ENCODE peak calls at places on chromosome 14, in eight cellular contexts. M, W, K, I, O, Z, F and X are unnamed samples.

GRCh38 chr14:50051106-50051505 is 65.3 kb downstream of the VCPKMT start:
- DNase-seq in M (peak), W (no peak), K (no peak), I (no peak), O (no peak), Z (no peak), F (no peak), X (no peak)

GRCh38 chr14:51860164-51860835 is at the start of gene GNG2:
- DNase-seq in M (peak), W (peak), K (peak), I (peak), O (peak), Z (peak), F (peak), X (peak)

GRCh38 chr14:37658174-37658573 is 62.7 kb downstream of the TTC6 start:
- DNase-seq in M (no peak), W (no peak), K (no peak), I (no peak), O (no peak), Z (no peak), F (no peak), X (no peak)

GRCh38 chr14:55381561-55381960 is 30.1 kb downstream of the ATG14 start:
- DNase-seq in M (no peak), W (no peak), K (no peak), I (no peak), O (no peak), Z (no peak), F (no peak), X (no peak)

GRCh38 chr14:100305446-100306255 is 593 bp downstream of the SLC25A29 start:
- DNase-seq in M (no peak), W (no peak), K (peak), I (no peak), O (peak), Z (no peak), F (peak), X (no peak)

GRCh38 chr14:48127674-48128073 is 452.3 kb upstream of the MDGA2 start:
- DNase-seq in M (no peak), W (no peak), K (no peak), I (no peak), O (no peak), Z (no peak), F (no peak), X (no peak)

GRCh38 chr14:75822522-75823288 is 159.1 kb downstream of the TGFB3 start:
- DNase-seq in M (peak), W (peak), K (no peak), I (peak), O (no peak), Z (no peak), F (no peak), X (peak)

GRCh38 chr14:95953111-95953724 is 76.6 kb downstream of the TUNAR start:
- DNase-seq in M (peak), W (peak), K (no peak), I (peak), O (no peak), Z (no peak), F (no peak), X (peak)

GRCh38 chr14:104865631-104866441 is 768 bp downstream of the CEP170B start:
- DNase-seq in M (peak), W (peak), K (peak), I (peak), O (peak), Z (peak), F (peak), X (peak)

GRCh38 chr14:99568567-99569560 is 35.1 kb downstream of the CCDC85C start:
- DNase-seq in M (peak), W (no peak), K (no peak), I (peak), O (no peak), Z (peak), F (no peak), X (peak)

GRCh38 chr14:70724061-70724596 is 82.4 kb downstream of the TTC9 start:
- DNase-seq in M (peak), W (no peak), K (no peak), I (no peak), O (no peak), Z (no peak), F (no peak), X (no peak)

GRCh38 chr14:56514663-56515371 is 64.8 kb upstream of the TMEM260 start:
- DNase-seq in M (no peak), W (peak), K (no peak), I (peak), O (no peak), Z (no peak), F (no peak), X (peak)

GRCh38 chr14:19828314-19828713 is 24.7 kb downstream of the OR4N2 start:
- DNase-seq in M (no peak), W (no peak), K (no peak), I (no peak), O (no peak), Z (no peak), F (no peak), X (no peak)

GRCh38 chr14:60926002-60926401 is 54.9 kb downstream of the TRMT5 start:
- DNase-seq in M (no peak), W (no peak), K (no peak), I (no peak), O (no peak), Z (no peak), F (no peak), X (no peak)

GRCh38 chr14:23601845-23602180 is 23.2 kb upstream of the JPH4 start:
- DNase-seq in M (no peak), W (no peak), K (no peak), I (no peak), O (no peak), Z (no peak), F (no peak), X (no peak)

GRCh38 chr14:61753631-61754030 is 8.6 kb upstream of the SNAPC1 start:
- DNase-seq in M (no peak), W (peak), K (no peak), I (peak), O (no peak), Z (no peak), F (no peak), X (peak)

GRCh38 chr14:64723691-64724577 is 19.7 kb downstream of the PLEKHG3 start:
- DNase-seq in M (peak), W (peak), K (no peak), I (no peak), O (no peak), Z (no peak), F (no peak), X (no peak)

GRCh38 chr14:35201066-35201465 is 78.7 kb downstream of the PRORP start:
- DNase-seq in M (no peak), W (no peak), K (no peak), I (no peak), O (no peak), Z (no peak), F (no peak), X (no peak)

GRCh38 chr14:61847861-61848260 is 85.6 kb downstream of the SNAPC1 start:
- DNase-seq in M (no peak), W (no peak), K (no peak), I (no peak), O (no peak), Z (no peak), F (no peak), X (no peak)

GRCh38 chr14:106605548-106606448 is 1079.4 kb downstream of the TMEM121 start:
- DNase-seq in M (no peak), W (no peak), K (peak), I (no peak), O (peak), Z (no peak), F (peak), X (no peak)

GRCh38 chr14:96098309-96098998 is 59.3 kb downstream of the C14orf132 start:
- DNase-seq in M (peak), W (peak), K (peak), I (peak), O (no peak), Z (no peak), F (no peak), X (peak)

GRCh38 chr14:73242274-73242960 is 5.1 kb downstream of the PAPLN start:
- DNase-seq in M (no peak), W (peak), K (no peak), I (peak), O (no peak), Z (no peak), F (no peak), X (peak)

GRCh38 chr14:20456971-20457370 is 1.9 kb downstream of the APEX1 start:
- DNase-seq in M (no peak), W (no peak), K (no peak), I (no peak), O (no peak), Z (no peak), F (no peak), X (no peak)

GRCh38 chr14:96598332-96598928 is 96.2 kb downstream of the PAPOLA start:
- DNase-seq in M (no peak), W (no peak), K (no peak), I (no peak), O (no peak), Z (no peak), F (no peak), X (no peak)

GRCh38 chr14:22737052-22737451 is 29.4 kb upstream of the OXA1L start:
- DNase-seq in M (no peak), W (no peak), K (no peak), I (no peak), O (no peak), Z (no peak), F (no peak), X (no peak)

GRCh38 chr14:50099335-50099734 is 17.0 kb downstream of the VCPKMT start:
- DNase-seq in M (peak), W (peak), K (no peak), I (no peak), O (no peak), Z (no peak), F (no peak), X (no peak)

GRCh38 chr14:61649283-61649682 is 46.0 kb upstream of the HIF1A start:
- DNase-seq in M (no peak), W (no peak), K (no peak), I (no peak), O (no peak), Z (no peak), F (no peak), X (no peak)

GRCh38 chr14:101948666-101949205 is 15.6 kb upstream of the DYNC1H1 start:
- DNase-seq in M (no peak), W (no peak), K (no peak), I (no peak), O (no peak), Z (no peak), F (peak), X (no peak)

DNA sequence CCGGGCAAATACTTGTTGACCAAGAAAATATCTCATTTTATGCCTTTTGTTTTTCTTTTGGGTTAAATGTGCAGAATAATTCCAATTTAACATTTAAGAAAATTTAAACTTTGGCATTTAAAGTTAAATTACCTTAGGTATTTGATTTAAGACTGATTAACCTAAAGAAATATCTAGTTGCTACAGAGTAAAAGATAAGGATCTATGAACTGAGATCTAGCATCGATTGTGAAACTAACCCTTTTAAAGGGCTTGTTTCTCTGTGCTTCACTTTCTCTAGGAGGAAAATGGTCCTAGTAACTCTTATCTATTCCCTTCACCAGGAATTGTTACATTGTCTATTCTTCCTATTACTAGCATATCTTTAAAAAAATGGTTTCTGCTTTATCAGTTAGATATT is 2.6 kb upstream of the TTC8 start:
- DNase-seq in M (no peak), W (no peak), K (no peak), I (no peak), O (no peak), Z (no peak), F (no peak), X (no peak)
- H3K4me3 ChIP-seq in M (no peak), W (no peak), K (no peak), I (no peak), O (no peak), Z (no peak), F (no peak), X (no peak)

DNA sequence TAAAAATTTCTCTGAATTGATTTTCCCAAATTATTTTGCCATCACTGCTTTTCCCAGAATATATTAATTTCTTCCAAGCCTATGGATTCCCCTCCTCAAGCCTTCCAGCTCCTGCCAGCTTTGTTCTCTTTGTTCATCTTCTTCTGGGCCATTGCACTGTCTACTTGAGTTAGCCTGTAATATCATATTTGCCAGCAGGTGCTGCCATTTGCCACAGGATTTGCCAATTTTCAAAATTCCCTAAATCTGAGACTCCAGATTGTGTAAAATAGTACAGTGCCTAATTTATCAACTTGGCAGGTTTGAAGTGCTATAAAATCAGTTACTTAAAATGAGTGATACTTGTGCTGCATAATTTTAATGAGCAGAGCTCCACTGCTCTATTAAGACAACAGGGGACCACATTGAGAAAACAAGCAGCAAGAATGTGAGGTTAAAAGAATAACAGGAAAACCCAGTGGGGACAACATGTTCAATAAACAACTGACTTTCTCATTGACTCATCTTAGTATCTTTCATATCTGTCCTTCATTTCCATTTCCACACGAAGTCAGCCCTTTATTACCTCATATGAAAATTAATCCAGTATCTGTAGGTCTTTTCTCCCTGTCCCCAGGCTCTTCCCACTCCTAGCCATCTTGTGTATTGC is 84.6 kb upstream of the CCDC196 start:
- DNase-seq in M (peak), W (peak), K (no peak), I (peak), O (no peak), Z (no peak), F (no peak), X (peak)
- TF ChIP-seq CTCF in M (peak), W (peak), K (peak), I (peak), O (peak), Z (no peak), F (peak), X (peak)

GRCh38 chr14:63269561-63270225 is 49.0 kb downstream of the GPHB5 start:
- DNase-seq in M (no peak), W (peak), K (no peak), I (no peak), O (no peak), Z (no peak), F (no peak), X (no peak)
- H3K4me3 ChIP-seq in M (no peak), W (no peak), K (no peak), I (no peak), O (no peak), Z (no peak), F (no peak), X (no peak)

DNA sequence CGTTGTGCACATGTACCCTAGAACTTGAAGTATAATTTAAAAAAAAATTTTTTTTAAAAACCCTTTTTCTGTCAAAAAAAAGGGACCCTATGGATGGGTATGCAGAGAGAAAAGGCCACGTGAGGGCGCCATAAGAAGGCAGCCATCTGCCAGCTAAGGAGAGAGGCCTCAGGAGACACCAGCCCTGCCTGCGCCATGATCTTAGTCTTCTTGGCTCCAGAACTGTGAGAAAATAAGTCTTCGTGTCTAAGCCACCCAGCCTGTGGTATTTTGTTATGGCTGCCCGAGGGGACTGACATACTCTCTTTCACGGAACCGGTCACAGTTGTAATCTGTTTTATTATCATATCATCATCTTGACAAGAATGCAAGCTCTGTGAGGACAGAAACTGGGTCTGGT is 174.8 kb downstream of the EFCAB11 start:
- DNase-seq in M (no peak), W (peak), K (peak), I (peak), O (no peak), Z (no peak), F (no peak), X (no peak)
- TF ChIP-seq CTCF in M (no peak), W (no peak), K (peak), I (peak), O (no peak), Z (no peak), F (no peak), X (no peak)

DNA sequence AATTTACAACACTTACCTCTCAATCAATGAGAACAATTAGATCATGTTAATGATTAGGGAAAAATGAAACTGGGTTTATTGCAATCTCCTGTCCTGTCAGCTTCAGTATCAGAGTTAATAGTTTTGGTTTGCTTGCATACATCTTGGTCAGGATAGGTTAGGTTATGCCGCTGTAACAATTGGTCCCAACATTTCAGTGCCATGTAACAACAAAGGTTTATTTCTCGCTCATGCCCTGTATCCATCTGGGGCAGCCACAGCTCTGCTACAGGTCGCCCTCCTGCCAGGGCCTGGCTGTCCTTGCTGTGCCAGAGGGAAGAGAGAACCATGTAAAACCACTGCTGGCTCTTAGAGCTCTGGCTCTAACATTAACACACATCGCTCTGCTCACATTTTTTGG is 30.5 kb upstream of the SPTLC2 start:
- DNase-seq in M (no peak), W (no peak), K (no peak), I (no peak), O (no peak), Z (no peak), F (no peak), X (no peak)
- H3K4me3 ChIP-seq in M (no peak), W (no peak), K (no peak), I (no peak), O (no peak), Z (no peak), F (no peak), X (no peak)

GRCh38 chr14:25237845-25238244 is 187.9 kb upstream of the STXBP6 start:
- DNase-seq in M (peak), W (peak), K (peak), I (peak), O (no peak), Z (no peak), F (no peak), X (peak)
- TF ChIP-seq CTCF in M (no peak), W (no peak), K (peak), I (no peak), O (no peak), Z (no peak), F (no peak), X (no peak)

DNA sequence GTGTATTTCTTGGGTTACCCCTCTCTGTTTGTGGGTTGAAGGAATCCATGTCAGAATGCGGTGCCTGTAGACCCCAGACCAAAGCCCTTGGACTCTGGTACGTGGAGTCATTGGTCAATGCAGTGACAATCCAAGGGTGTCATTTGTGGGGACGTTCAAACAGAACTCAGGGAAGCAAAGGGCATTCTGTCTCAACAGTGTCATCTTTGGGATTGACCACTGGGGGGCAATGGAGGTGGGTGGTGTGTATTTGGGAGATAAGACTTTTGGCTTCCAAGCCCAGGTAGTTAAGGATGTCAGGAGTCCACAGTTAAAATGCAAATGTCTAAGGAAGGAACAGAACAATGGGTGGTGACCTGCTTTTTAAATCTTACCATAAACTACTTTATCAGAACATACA is 54.6 kb upstream of the CCDC175 start:
- DNase-seq in M (no peak), W (peak), K (peak), I (peak), O (no peak), Z (no peak), F (no peak), X (peak)
- H3K4me3 ChIP-seq in M (no peak), W (no peak), K (no peak), I (no peak), O (no peak), Z (no peak), F (no peak), X (no peak)

GRCh38 chr14:30681752-30682355 is 59.7 kb downstream of the SCFD1 start:
- DNase-seq in M (peak), W (peak), K (no peak), I (peak), O (no peak), Z (no peak), F (no peak), X (peak)
- TF ChIP-seq CTCF in M (peak), W (peak), K (peak), I (peak), O (peak), Z (no peak), F (no peak), X (peak)